ENCODE peak calls at places on chromosomes 6 and 20, in eight cellular contexts. C, Z, E, A, D, P, U and T are unnamed samples.

GRCh38 chr6:146420255-146420654 is 123.4 kb upstream of the RAB32 start:
- DNase-seq in C (no peak), Z (no peak), E (no peak), A (no peak), D (no peak), P (no peak), U (no peak), T (no peak)

GRCh38 chr6:40352006-40352405 is 235.2 kb downstream of the LRFN2 start:
- DNase-seq in C (no peak), Z (no peak), E (no peak), A (no peak), D (no peak), P (no peak), U (no peak), T (no peak)

GRCh38 chr6:36075656-36076055 is 48.0 kb downstream of the MAPK14 start:
- DNase-seq in C (no peak), Z (no peak), E (no peak), A (no peak), D (no peak), P (peak), U (no peak), T (no peak)

GRCh38 chr6:56245903-56246351 is 1.5 kb downstream of the COL21A1 start:
- DNase-seq in C (no peak), Z (no peak), E (no peak), A (no peak), D (no peak), P (no peak), U (no peak), T (peak)

GRCh38 chr6:335572-335971 is 43.3 kb downstream of the DUSP22 start:
- DNase-seq in C (no peak), Z (no peak), E (no peak), A (no peak), D (no peak), P (no peak), U (no peak), T (no peak)

GRCh38 chr20:19249515-19249914 is 37.1 kb downstream of the SLC24A3 start:
- DNase-seq in C (no peak), Z (no peak), E (no peak), A (no peak), D (no peak), P (peak), U (no peak), T (no peak)

GRCh38 chr6:40986871-40987270 is 52.1 kb downstream of the UNC5CL start:
- DNase-seq in C (no peak), Z (no peak), E (peak), A (no peak), D (no peak), P (no peak), U (no peak), T (no peak)

GRCh38 chr20:45919536-45919933 is 7.6 kb upstream of the PLTP start:
- DNase-seq in C (no peak), Z (no peak), E (no peak), A (no peak), D (no peak), P (no peak), U (no peak), T (peak)

GRCh38 chr6:117829594-117830319 is 77.3 kb upstream of the SLC35F1 start:
- DNase-seq in C (no peak), Z (no peak), E (peak), A (no peak), D (peak), P (peak), U (no peak), T (peak)

GRCh38 chr6:151044465-151045441 is 179.3 kb downstream of the MTHFD1L start:
- DNase-seq in C (no peak), Z (no peak), E (peak), A (peak), D (no peak), P (peak), U (peak), T (peak)

GRCh38 chr20:50710492-50711063 is 19.2 kb upstream of the RIPOR3 start:
- DNase-seq in C (no peak), Z (no peak), E (no peak), A (no peak), D (no peak), P (no peak), U (peak), T (peak)

GRCh38 chr20:37518606-37519507 is 2.2 kb upstream of the NNAT start:
- DNase-seq in C (no peak), Z (no peak), E (peak), A (no peak), D (no peak), P (no peak), U (no peak), T (no peak)

GRCh38 chr6:48061630-48062029 is 49.4 kb downstream of the PTCHD4 start:
- DNase-seq in C (no peak), Z (no peak), E (no peak), A (no peak), D (no peak), P (no peak), U (no peak), T (peak)

GRCh38 chr6:44415424-44415823 is 27.9 kb downstream of the CDC5L start:
- DNase-seq in C (no peak), Z (no peak), E (no peak), A (no peak), D (no peak), P (no peak), U (no peak), T (no peak)